ENCODE peak calls at places on chromosomes 12 and 14, in nine cellular contexts. Q, C, Y, S, N, A, P, F and Z are unnamed samples.

GRCh38 chr14:104983231-104983721 is 2.3 kb upstream of the CLBA1 start:
- DNase-seq in F (no peak), Q (no peak), Y (no peak), P (no peak), S (no peak), A (no peak), C (no peak), N (no peak), Z (no peak)

GRCh38 chr12:57156701-57157403 is 9.4 kb upstream of the LRP1-AS start:
- DNase-seq in A (no peak), C (no peak), P (no peak), Y (no peak), F (no peak), Q (no peak), N (no peak), S (no peak), Z (no peak)

GRCh38 chr12:11741434-11742092 is 92.1 kb downstream of the ETV6 start:
- DNase-seq in A (no peak), F (no peak), Y (no peak), C (no peak), N (no peak), S (no peak), Q (no peak), P (no peak), Z (no peak)

GRCh38 chr12:6114476-6114870 is 10.0 kb downstream of the VWF start:
- DNase-seq in C (no peak), P (no peak), F (no peak), S (no peak), A (no peak), Y (no peak), N (no peak), Q (no peak), Z (no peak)

GRCh38 chr14:20503905-20504304 is 1.4 kb upstream of the RNASE10 start:
- DNase-seq in F (no peak), N (no peak), S (no peak), A (no peak), Q (no peak), C (no peak), Y (no peak), P (no peak), Z (no peak)

GRCh38 chr14:37483672-37484071 is 111.4 kb downstream of the FOXA1 start:
- DNase-seq in F (no peak), S (no peak), P (no peak), N (no peak), C (no peak), Y (no peak), Q (no peak), A (no peak), Z (no peak)

GRCh38 chr12:112855375-112855774 is 51.4 kb upstream of the OAS1 start:
- DNase-seq in A (peak), F (no peak), N (peak), Y (peak), S (no peak), P (peak), C (no peak), Q (no peak), Z (no peak)

GRCh38 chr12:2876431-2877046 is 435 bp downstream of the FOXM1 start:
- DNase-seq in C (no peak), N (peak), A (peak), S (peak), F (no peak), Y (peak), P (peak), Q (no peak), Z (no peak)

GRCh38 chr12:116043673-116044072 is 233.8 kb downstream of the MED13L start:
- DNase-seq in C (no peak), N (peak), A (no peak), Q (no peak), Y (no peak), P (no peak), F (no peak), S (no peak), Z (no peak)

GRCh38 chr12:68565391-68565903 is 45.3 kb upstream of the RAP1B start:
- DNase-seq in A (peak), F (no peak), S (no peak), Y (peak), N (no peak), Q (no peak), P (peak), C (no peak), Z (no peak)

GRCh38 chr12:121326996-121327674 is 25.1 kb downstream of the ANAPC5 start:
- DNase-seq in P (no peak), C (no peak), A (no peak), N (peak), Q (peak), Y (no peak), F (peak), S (no peak), Z (no peak)

GRCh38 chr12:106369624-106370346 is 12.2 kb downstream of the POLR3B start:
- DNase-seq in C (no peak), Y (no peak), F (no peak), S (no peak), A (peak), P (peak), Q (no peak), N (no peak), Z (no peak)

GRCh38 chr12:110677206-110677911 is 11.6 kb downstream of the HVCN1 start:
- DNase-seq in S (no peak), Y (no peak), Q (no peak), P (no peak), A (no peak), F (no peak), C (no peak), N (peak), Z (no peak)

GRCh38 chr12:51821423-51822260 is 26.9 kb downstream of the FIGNL2 start:
- DNase-seq in S (no peak), Y (no peak), F (no peak), P (no peak), Q (no peak), N (peak), C (no peak), A (no peak), Z (no peak)

GRCh38 chr12:49049566-49050224 is 10.9 kb downstream of the KMT2D start:
- DNase-seq in Q (no peak), A (peak), P (peak), S (no peak), Y (no peak), C (no peak), F (no peak), N (no peak), Z (no peak)

GRCh38 chr14:72142328-72142727 is 210.1 kb downstream of the RGS6 start:
- DNase-seq in A (no peak), C (no peak), F (no peak), N (no peak), S (no peak), P (no peak), Y (no peak), Q (no peak), Z (no peak)

GRCh38 chr12:113066806-113067400 is 10.4 kb downstream of the DTX1 start:
- DNase-seq in P (no peak), C (no peak), F (peak), Y (no peak), S (no peak), A (no peak), N (peak), Q (peak), Z (no peak)

GRCh38 chr12:16189849-16190248 is 87.6 kb downstream of the SLC15A5 start:
- DNase-seq in A (peak), F (no peak), Y (peak), C (no peak), S (no peak), N (peak), P (peak), Q (no peak), Z (no peak)

GRCh38 chr14:95549656-95550585 is 15.1 kb downstream of the GLRX5 start:
- DNase-seq in P (no peak), S (no peak), Q (no peak), F (no peak), A (no peak), Y (no peak), N (no peak), C (no peak), Z (no peak)

GRCh38 chr14:105207460-105207901 is 26.4 kb upstream of the NUDT14 start:
- DNase-seq in Y (no peak), C (no peak), P (no peak), Q (no peak), A (no peak), F (no peak), N (peak), S (no peak), Z (no peak)

GRCh38 chr12:80763874-80764273 is 47.2 kb downstream of the MYF5 start:
- DNase-seq in F (no peak), Q (no peak), N (peak), S (no peak), C (peak), P (peak), Y (peak), A (peak), Z (no peak)

GRCh38 chr12:8914716-8915526 is 612 bp downstream of the PHC1 start:
- DNase-seq in N (peak), C (no peak), S (peak), Y (peak), F (peak), Q (peak), A (peak), P (peak), Z (no peak)

GRCh38 chr14:104690266-104690711 is 871 bp downstream of the INF2 start:
- DNase-seq in P (no peak), N (no peak), Y (no peak), S (no peak), A (no peak), C (no peak), Q (no peak), F (no peak), Z (no peak)

GRCh38 chr12:32533971-32534590 is 134.7 kb downstream of the FGD4 start:
- DNase-seq in Y (peak), F (no peak), A (peak), N (peak), S (no peak), C (no peak), Q (no peak), P (peak), Z (no peak)

GRCh38 chr14:36241183-36241582 is 64.7 kb upstream of the PTCSC3 start:
- DNase-seq in Y (peak), P (no peak), F (no peak), C (no peak), N (peak), Q (no peak), S (no peak), A (no peak), Z (no peak)

GRCh38 chr14:70753518-70753953 is 55.8 kb downstream of the MAP3K9 start:
- DNase-seq in N (no peak), C (no peak), P (peak), F (no peak), Q (no peak), Y (no peak), A (no peak), S (no peak), Z (no peak)

GRCh38 chr14:78631551-78631950 is 461.4 kb downstream of the NRXN3 start:
- DNase-seq in F (no peak), A (no peak), Y (no peak), P (no peak), S (no peak), C (no peak), Q (no peak), N (no peak), Z (no peak)

GRCh38 chr14:100473249-100473648 is 114.0 kb downstream of the BEGAIN start:
- DNase-seq in S (no peak), P (no peak), Q (no peak), Y (no peak), A (no peak), N (peak), F (no peak), C (no peak), Z (no peak)

GRCh38 chr12:19127270-19127669 is 2.3 kb upstream of the PLEKHA5 start:
- DNase-seq in C (no peak), N (no peak), Y (no peak), P (no peak), A (no peak), S (no peak), F (no peak), Q (no peak), Z (no peak)

GRCh38 chr14:103104654-103105511 is 10.4 kb downstream of the EXOC3L4 start:
- DNase-seq in C (no peak), F (no peak), S (peak), N (peak), Y (peak), P (peak), Q (peak), A (peak), Z (no peak)